ENCODE peak calls at places on chromosomes 12 and 14, in five cellular contexts. One of them, this sample, is unnamed. For H3K4me1, the result is how much of the 10 kb centered on the place peaks cover.

GRCh38 chr14:53011053-53011462 is 60.2 kb upstream of the FERMT2 start:
- DNase-seq in CD8-positive, alpha-beta T cell: no peak
- DNase-seq in cardiac muscle cell: peak
- DNase-seq in GM23248: peak
- DNase-seq in vagina: no peak
- DNase-seq in this sample: no peak

GRCh38 chr12:89390802-89391673 is 38.7 kb upstream of the DUSP6 start:
- DNase-seq in CD8-positive, alpha-beta T cell: no peak
- DNase-seq in GM23248: peak
- DNase-seq in cardiac muscle cell: peak
- DNase-seq in vagina: no peak
- DNase-seq in this sample: no peak

GRCh38 chr12:33813536-33813935 is 208.8 kb upstream of the ALG10 start:
- DNase-seq in CD8-positive, alpha-beta T cell: no peak
- DNase-seq in cardiac muscle cell: no peak
- DNase-seq in vagina: no peak
- DNase-seq in GM23248: no peak
- DNase-seq in this sample: no peak

GRCh38 chr12:3881208-3881980 is 8.2 kb upstream of the PARP11 start:
- DNase-seq in GM23248: no peak
- DNase-seq in vagina: no peak
- DNase-seq in cardiac muscle cell: no peak
- DNase-seq in CD8-positive, alpha-beta T cell: no peak
- DNase-seq in this sample: no peak

GRCh38 chr14:74973003-74973614 is 17.7 kb upstream of the PGF start:
- DNase-seq in GM23248: no peak
- DNase-seq in cardiac muscle cell: peak
- DNase-seq in vagina: no peak
- DNase-seq in CD8-positive, alpha-beta T cell: peak
- DNase-seq in this sample: no peak

GRCh38 chr14:75434557-75435248 is 6.9 kb downstream of the JDP2 start:
- DNase-seq in GM23248: no peak
- DNase-seq in cardiac muscle cell: no peak
- DNase-seq in vagina: no peak
- DNase-seq in CD8-positive, alpha-beta T cell: no peak
- DNase-seq in this sample: no peak

GRCh38 chr12:48901278-48901677 is 24.0 kb downstream of the FKBP11 start:
- DNase-seq in GM23248: peak
- DNase-seq in cardiac muscle cell: no peak
- DNase-seq in CD8-positive, alpha-beta T cell: no peak
- DNase-seq in vagina: no peak
- DNase-seq in this sample: no peak

GRCh38 chr12:1927051-1927680 is 8.7 kb upstream of the CACNA2D4 start:
- DNase-seq in CD8-positive, alpha-beta T cell: no peak
- DNase-seq in vagina: peak
- DNase-seq in cardiac muscle cell: no peak
- DNase-seq in GM23248: no peak
- DNase-seq in this sample: no peak

GRCh38 chr14:50533314-50533705 is 941 bp upstream of the MAP4K5 start:
- DNase-seq in CD8-positive, alpha-beta T cell: no peak
- DNase-seq in GM23248: no peak
- DNase-seq in vagina: no peak
- DNase-seq in cardiac muscle cell: no peak
- DNase-seq in this sample: peak

GRCh38 chr14:102517412-102518062 is 8.0 kb upstream of the ANKRD9 start:
- DNase-seq in GM23248: peak
- DNase-seq in CD8-positive, alpha-beta T cell: no peak
- DNase-seq in cardiac muscle cell: no peak
- DNase-seq in vagina: no peak
- DNase-seq in this sample: no peak

GRCh38 chr12:45725631-45726593 is 3.6 kb upstream of the ARID2 start:
- DNase-seq in CD8-positive, alpha-beta T cell: no peak
- DNase-seq in cardiac muscle cell: peak
- DNase-seq in GM23248: peak
- DNase-seq in vagina: no peak
- DNase-seq in this sample: peak

GRCh38 chr12:93813972-93814821 is 137.0 kb downstream of the CRADD start:
- DNase-seq in GM23248: peak
- DNase-seq in cardiac muscle cell: peak
- DNase-seq in CD8-positive, alpha-beta T cell: no peak
- DNase-seq in vagina: no peak
- DNase-seq in this sample: no peak

GRCh38 chr12:70338531-70338930 is 27.6 kb upstream of the KCNMB4 start:
- DNase-seq in GM23248: peak
- DNase-seq in CD8-positive, alpha-beta T cell: no peak
- DNase-seq in vagina: no peak
- DNase-seq in cardiac muscle cell: no peak
- DNase-seq in this sample: no peak

GRCh38 chr14:69708586-69709169 is 58.3 kb upstream of the SRSF5 start:
- DNase-seq in CD8-positive, alpha-beta T cell: no peak
- DNase-seq in vagina: no peak
- DNase-seq in cardiac muscle cell: no peak
- DNase-seq in GM23248: peak
- DNase-seq in this sample: no peak

GRCh38 chr12:65490193-65490592 is 211.7 kb downstream of the MSRB3 start:
- DNase-seq in vagina: no peak
- DNase-seq in GM23248: peak
- DNase-seq in cardiac muscle cell: peak
- DNase-seq in CD8-positive, alpha-beta T cell: no peak
- DNase-seq in this sample: no peak

GRCh38 chr12:41981758-41982157 is 162.9 kb downstream of the GXYLT1 start:
- DNase-seq in GM23248: peak
- DNase-seq in cardiac muscle cell: no peak
- DNase-seq in vagina: no peak
- DNase-seq in CD8-positive, alpha-beta T cell: no peak
- DNase-seq in this sample: no peak

GRCh38 chr12:24045816-24046257 is 96.4 kb upstream of the SOX5 start:
- DNase-seq in CD8-positive, alpha-beta T cell: no peak
- DNase-seq in cardiac muscle cell: peak
- DNase-seq in vagina: no peak
- DNase-seq in GM23248: no peak
- DNase-seq in this sample: no peak

GRCh38 chr12:34218193-34219045 is 196.1 kb downstream of the ALG10 start:
- DNase-seq in GM23248: peak
- DNase-seq in CD8-positive, alpha-beta T cell: peak
- DNase-seq in cardiac muscle cell: peak
- DNase-seq in vagina: peak
- DNase-seq in this sample: peak

GRCh38 chr12:2891240-2892053 is 756 bp downstream of the TULP3 start:
- DNase-seq in cardiac muscle cell: peak
- DNase-seq in vagina: no peak
- DNase-seq in CD8-positive, alpha-beta T cell: no peak
- DNase-seq in GM23248: peak
- DNase-seq in this sample: no peak

GRCh38 chr14:55136868-55137785 is 8.1 kb downstream of the LGALS3 start:
- DNase-seq in cardiac muscle cell: peak
- DNase-seq in CD8-positive, alpha-beta T cell: no peak
- DNase-seq in vagina: no peak
- DNase-seq in GM23248: peak
- DNase-seq in this sample: no peak

GRCh38 chr12:47189753-47190152 is 110.0 kb upstream of the AMIGO2 start:
- DNase-seq in cardiac muscle cell: peak
- DNase-seq in CD8-positive, alpha-beta T cell: no peak
- DNase-seq in GM23248: no peak
- DNase-seq in vagina: no peak
- DNase-seq in this sample: no peak

GRCh38 chr12:32754101-32754500 is 1.6 kb downstream of the YARS2 start:
- DNase-seq in cardiac muscle cell: peak
- DNase-seq in vagina: no peak
- DNase-seq in GM23248: peak
- DNase-seq in CD8-positive, alpha-beta T cell: no peak
- DNase-seq in this sample: no peak

GRCh38 chr14:61202124-61202523 is 79.0 kb downstream of the TMEM30B start:
- DNase-seq in cardiac muscle cell: no peak
- DNase-seq in GM23248: no peak
- DNase-seq in vagina: no peak
- DNase-seq in CD8-positive, alpha-beta T cell: no peak
- DNase-seq in this sample: no peak

GRCh38 chr12:87667378-87667777 is 361.8 kb downstream of the C12orf50 start:
- DNase-seq in cardiac muscle cell: peak
- DNase-seq in vagina: no peak
- DNase-seq in GM23248: peak
- DNase-seq in CD8-positive, alpha-beta T cell: no peak
- DNase-seq in this sample: no peak

GRCh38 chr14:92923744-92924103 is 774 bp downstream of the CHGA start:
- DNase-seq in CD8-positive, alpha-beta T cell: no peak
- DNase-seq in cardiac muscle cell: no peak
- DNase-seq in GM23248: no peak
- DNase-seq in vagina: no peak
- DNase-seq in this sample: no peak

GRCh38 chr14:72982146-72982708 is 44.7 kb downstream of the ZFYVE1 start:
- DNase-seq in GM23248: no peak
- DNase-seq in CD8-positive, alpha-beta T cell: no peak
- DNase-seq in cardiac muscle cell: no peak
- DNase-seq in vagina: no peak
- DNase-seq in this sample: no peak

GRCh38 chr14:99029916-99030305 is 242.1 kb downstream of the BCL11B start:
- DNase-seq in CD8-positive, alpha-beta T cell: no peak
- DNase-seq in vagina: no peak
- DNase-seq in cardiac muscle cell: no peak
- DNase-seq in GM23248: no peak
- DNase-seq in this sample: no peak

GRCh38 chr12:110223777-110224378 is 57.2 kb upstream of the ATP2A2 start:
- DNase-seq in vagina: no peak
- DNase-seq in cardiac muscle cell: peak
- DNase-seq in GM23248: peak
- DNase-seq in CD8-positive, alpha-beta T cell: no peak
- DNase-seq in this sample: no peak

GRCh38 chr14:82855912-82856381 is 1322.3 kb upstream of the SEL1L start:
- DNase-seq in GM23248: peak
- DNase-seq in cardiac muscle cell: peak
- DNase-seq in CD8-positive, alpha-beta T cell: no peak
- DNase-seq in vagina: no peak
- DNase-seq in this sample: no peak

GRCh38 chr14:99129211-99129696 is 142.7 kb downstream of the BCL11B start:
- DNase-seq in GM23248: no peak
- DNase-seq in cardiac muscle cell: no peak
- DNase-seq in CD8-positive, alpha-beta T cell: no peak
- DNase-seq in vagina: peak
- DNase-seq in this sample: no peak

GRCh38 chr12:89707623-89707991 is 1.0 kb downstream of the ATP2B1 start:
- DNase-seq in GM23248: peak
- DNase-seq in CD8-positive, alpha-beta T cell: peak
- DNase-seq in cardiac muscle cell: no peak
- DNase-seq in vagina: no peak
- DNase-seq in this sample: no peak

GRCh38 chr14:91237219-91237618 is 7.3 kb downstream of the GPR68 start:
- DNase-seq in GM23248: peak
- DNase-seq in CD8-positive, alpha-beta T cell: no peak
- DNase-seq in cardiac muscle cell: peak
- DNase-seq in vagina: no peak
- DNase-seq in this sample: no peak

GRCh38 chr12:111436811-111437210 is 31.1 kb downstream of the SH2B3 start:
- DNase-seq in CD8-positive, alpha-beta T cell: no peak
- DNase-seq in cardiac muscle cell: no peak
- DNase-seq in GM23248: no peak
- DNase-seq in vagina: no peak
- DNase-seq in this sample: no peak
- H3K4me1 ChIP-seq in CD8-positive, alpha-beta T cell: half or more
- H3K4me1 ChIP-seq in cardiac muscle cell: under half
- H3K4me1 ChIP-seq in GM23248: half or more
- H3K4me1 ChIP-seq in vagina: half or more
- H3K4me1 ChIP-seq in this sample: half or more

DNA sequence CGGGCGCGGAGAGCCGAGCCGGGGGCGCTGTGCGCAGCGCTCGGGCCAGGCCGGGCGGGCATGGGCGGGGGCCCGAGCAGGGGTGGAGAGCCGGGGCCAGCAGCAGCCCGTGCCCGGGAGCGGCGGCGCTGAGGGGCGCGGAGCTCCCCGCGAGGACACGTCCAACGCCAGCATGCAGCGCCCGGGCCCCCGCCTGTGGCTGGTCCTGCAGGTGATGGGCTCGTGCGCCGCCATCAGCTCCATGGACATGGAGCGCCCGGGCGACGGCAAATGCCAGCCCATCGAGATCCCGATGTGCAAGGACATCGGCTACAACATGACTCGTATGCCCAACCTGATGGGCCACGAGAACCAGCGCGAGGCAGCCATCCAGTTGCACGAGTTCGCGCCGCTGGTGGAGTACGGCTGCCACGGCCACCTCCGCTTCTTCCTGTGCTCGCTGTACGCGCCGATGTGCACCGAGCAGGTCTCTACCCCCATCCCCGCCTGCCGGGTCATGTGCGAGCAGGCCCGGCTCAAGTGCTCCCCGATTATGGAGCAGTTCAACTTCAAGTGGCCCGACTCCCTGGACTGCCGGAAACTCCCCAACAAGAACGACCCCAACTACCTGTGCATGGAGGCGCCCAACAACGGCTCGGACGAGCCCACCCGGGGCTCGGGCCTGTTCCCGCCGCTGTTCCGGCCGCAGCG is 652 bp downstream of the FZD10 start:
- DNase-seq in GM23248: no peak
- DNase-seq in CD8-positive, alpha-beta T cell: no peak
- DNase-seq in cardiac muscle cell: peak
- DNase-seq in vagina: no peak
- DNase-seq in this sample: no peak
- H3K4me3 ChIP-seq in GM23248: peak
- H3K4me3 ChIP-seq in CD8-positive, alpha-beta T cell: no peak
- H3K4me3 ChIP-seq in cardiac muscle cell: peak
- H3K4me3 ChIP-seq in vagina: peak
- H3K4me3 ChIP-seq in this sample: no peak

DNA sequence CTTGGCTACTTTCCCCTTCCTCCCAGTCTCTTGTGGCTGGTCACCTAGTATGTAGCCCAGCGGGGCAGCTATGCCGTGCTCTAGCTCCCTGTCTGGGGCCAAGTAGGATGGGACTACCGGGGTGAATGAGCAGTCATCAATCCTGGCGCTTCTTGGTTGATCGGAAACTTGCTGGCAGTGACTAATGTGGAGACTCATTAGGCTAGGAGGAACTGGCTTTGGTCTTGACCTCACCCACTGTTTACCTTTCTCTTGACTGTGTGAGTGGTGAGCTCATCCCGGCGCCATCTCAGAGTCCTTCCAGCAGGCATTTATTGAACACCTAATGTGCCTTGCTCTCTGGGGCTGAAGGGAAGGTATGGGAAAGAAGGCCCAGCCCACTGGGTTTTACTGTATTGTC is 16.0 kb downstream of the PLEKHG3 start:
- DNase-seq in CD8-positive, alpha-beta T cell: no peak
- DNase-seq in vagina: no peak
- DNase-seq in GM23248: peak
- DNase-seq in cardiac muscle cell: no peak
- DNase-seq in this sample: no peak
- H3K4me1 ChIP-seq in CD8-positive, alpha-beta T cell: under half
- H3K4me1 ChIP-seq in vagina: half or more
- H3K4me1 ChIP-seq in GM23248: under half
- H3K4me1 ChIP-seq in cardiac muscle cell: under half
- H3K4me1 ChIP-seq in this sample: under half

DNA sequence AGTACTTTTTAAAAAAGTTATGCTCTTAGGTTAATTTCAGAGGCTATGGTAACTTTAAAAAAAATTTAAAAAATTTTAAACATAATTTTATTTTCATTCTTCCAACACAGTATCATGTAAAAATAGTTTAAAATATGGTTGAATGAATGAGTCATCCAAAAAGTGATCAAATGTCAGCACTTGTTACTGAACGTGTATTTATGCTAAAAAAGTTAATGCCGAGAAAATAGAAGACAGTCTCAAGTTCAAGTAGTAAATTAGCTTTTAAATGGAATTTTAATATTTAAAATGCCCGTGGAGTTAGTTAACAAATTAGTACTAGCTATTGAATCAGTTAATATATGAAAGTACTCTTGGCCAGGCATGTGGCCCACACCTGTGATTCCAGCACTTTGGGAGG is 4.8 kb downstream of the AEBP2 start:
- DNase-seq in GM23248: no peak
- DNase-seq in CD8-positive, alpha-beta T cell: no peak
- DNase-seq in vagina: no peak
- DNase-seq in cardiac muscle cell: no peak
- DNase-seq in this sample: no peak
- H3K4me3 ChIP-seq in GM23248: no peak
- H3K4me3 ChIP-seq in CD8-positive, alpha-beta T cell: no peak
- H3K4me3 ChIP-seq in vagina: no peak
- H3K4me3 ChIP-seq in cardiac muscle cell: no peak
- H3K4me3 ChIP-seq in this sample: no peak

This sample was measured in naive thymus-derived CD4-positive, alpha-beta T cell.